ENCODE peak calls at places on chromosomes 11 and 22, in nine cellular contexts. T, C, A, N, Q, R, E, J and O are unnamed samples.

GRCh38 chr11:10561043-10561818 is 7.2 kb downstream of the LYVE1 start:
- DNase-seq in C (no peak), E (no peak), A (no peak), T (peak), Q (no peak), J (no peak), N (no peak), R (no peak), O (no peak)

GRCh38 chr11:57476883-57477506 is 16.7 kb downstream of the RTN4RL2 start:
- DNase-seq in E (peak), T (peak), R (no peak), Q (peak), N (peak), C (peak), J (peak), A (no peak), O (no peak)

GRCh38 chr11:71247551-71248250 is 4.7 kb downstream of the SHANK2 start:
- DNase-seq in J (peak), N (no peak), Q (no peak), A (no peak), E (no peak), R (no peak), T (no peak), C (peak), O (no peak)

GRCh38 chr22:40743740-40744139 is 64.5 kb downstream of the MCHR1 start:
- DNase-seq in J (no peak), N (no peak), T (no peak), A (no peak), C (no peak), E (no peak), Q (no peak), R (no peak), O (no peak)

GRCh38 chr11:68012044-68012842 is 2.1 kb downstream of the ALDH3B1 start:
- DNase-seq in A (no peak), Q (no peak), J (no peak), N (no peak), E (no peak), R (no peak), C (peak), T (no peak), O (no peak)

GRCh38 chr11:78190871-78191538 is 2.3 kb downstream of the USP35 start:
- DNase-seq in C (no peak), T (no peak), A (no peak), J (no peak), R (no peak), Q (no peak), E (no peak), N (no peak), O (no peak)

GRCh38 chr11:19209617-19210016 is 7.8 kb upstream of the CSRP3 start:
- DNase-seq in R (no peak), T (no peak), E (no peak), A (no peak), J (no peak), C (no peak), Q (no peak), N (no peak), O (no peak)

GRCh38 chr11:48013269-48013901 is 33.0 kb downstream of the PTPRJ start:
- DNase-seq in C (peak), J (peak), A (no peak), Q (peak), N (peak), E (peak), R (no peak), T (peak), O (no peak)

GRCh38 chr11:7600205-7600775 is 73.0 kb downstream of the CYB5R2 start:
- DNase-seq in A (peak), T (peak), C (peak), R (no peak), Q (peak), J (no peak), N (no peak), E (peak), O (no peak)

GRCh38 chr11:19821412-19821875 is 108.8 kb downstream of the NAV2 start:
- DNase-seq in J (no peak), R (no peak), A (no peak), E (no peak), Q (no peak), C (peak), T (no peak), N (no peak), O (no peak)

GRCh38 chr22:46613606-46613997 is 6.6 kb upstream of the GRAMD4 start:
- DNase-seq in Q (no peak), T (no peak), J (no peak), N (peak), C (no peak), E (no peak), R (no peak), A (no peak), O (no peak)

GRCh38 chr22:38786631-38787030 is 7.3 kb downstream of the DNAL4 start:
- DNase-seq in E (no peak), R (no peak), C (no peak), A (no peak), N (no peak), Q (no peak), T (no peak), J (no peak), O (no peak)

GRCh38 chr22:40498454-40499186 is 128.2 kb downstream of the SGSM3 start:
- DNase-seq in A (no peak), N (no peak), T (peak), E (peak), J (no peak), R (no peak), Q (peak), C (no peak), O (peak)

GRCh38 chr22:24191381-24191841 is 10.1 kb downstream of the SUSD2 start:
- DNase-seq in T (no peak), N (no peak), C (no peak), A (no peak), E (no peak), Q (no peak), R (no peak), J (no peak), O (no peak)

GRCh38 chr22:42560781-42561180 is 7.0 kb downstream of the SERHL2 start:
- DNase-seq in E (no peak), Q (no peak), N (no peak), T (peak), J (no peak), R (no peak), A (no peak), C (no peak), O (no peak)

GRCh38 chr11:124869331-124869730 is 4.1 kb downstream of the ROBO3 start:
- DNase-seq in R (no peak), T (no peak), N (no peak), Q (no peak), E (no peak), J (no peak), A (no peak), C (no peak), O (no peak)

GRCh38 chr11:108616549-108616948 is 23.0 kb upstream of the EXPH5 start:
- DNase-seq in A (no peak), Q (peak), N (no peak), R (no peak), T (peak), J (no peak), E (peak), C (no peak), O (peak)

GRCh38 chr11:28384418-28384817 is 276.2 kb downstream of the METTL15 start:
- DNase-seq in R (no peak), N (no peak), E (peak), A (no peak), Q (peak), C (no peak), J (no peak), T (peak), O (peak)

GRCh38 chr11:29978549-29978948 is 38.3 kb downstream of the KCNA4 start:
- DNase-seq in E (no peak), C (no peak), T (no peak), R (no peak), N (no peak), A (no peak), Q (no peak), J (no peak), O (no peak)

GRCh38 chr22:48885919-48886305 is 941.8 kb downstream of the BRD1 start:
- DNase-seq in A (no peak), N (no peak), R (no peak), C (peak), J (no peak), T (no peak), E (no peak), Q (no peak), O (no peak)

GRCh38 chr22:38299758-38300157 is 17.5 kb downstream of the CSNK1E start:
- DNase-seq in C (no peak), N (no peak), J (no peak), E (no peak), Q (no peak), R (no peak), A (no peak), T (no peak), O (no peak)

GRCh38 chr11:94132152-94132558 is 3.5 kb downstream of the PANX1 start:
- DNase-seq in C (no peak), J (no peak), E (peak), T (peak), N (no peak), Q (peak), A (peak), R (no peak), O (peak)

GRCh38 chr22:43967069-43967468 is 11.8 kb downstream of the SAMM50 start:
- DNase-seq in N (no peak), E (no peak), A (no peak), R (no peak), C (no peak), T (no peak), J (no peak), Q (no peak), O (no peak)

GRCh38 chr11:120605469-120605868 is 93.9 kb downstream of the GRIK4 start:
- DNase-seq in E (no peak), R (no peak), T (no peak), Q (no peak), A (no peak), J (no peak), C (no peak), N (no peak), O (no peak)

GRCh38 chr22:39748877-39749276 is 144.7 kb downstream of the ENTHD1 start:
- DNase-seq in J (no peak), C (no peak), R (no peak), N (no peak), A (no peak), E (peak), Q (peak), T (peak), O (peak)

GRCh38 chr11:27847496-27847895 is 147.2 kb upstream of the BDNF start:
- DNase-seq in Q (peak), N (no peak), A (no peak), J (no peak), T (no peak), C (no peak), E (no peak), R (no peak), O (no peak)

DNA sequence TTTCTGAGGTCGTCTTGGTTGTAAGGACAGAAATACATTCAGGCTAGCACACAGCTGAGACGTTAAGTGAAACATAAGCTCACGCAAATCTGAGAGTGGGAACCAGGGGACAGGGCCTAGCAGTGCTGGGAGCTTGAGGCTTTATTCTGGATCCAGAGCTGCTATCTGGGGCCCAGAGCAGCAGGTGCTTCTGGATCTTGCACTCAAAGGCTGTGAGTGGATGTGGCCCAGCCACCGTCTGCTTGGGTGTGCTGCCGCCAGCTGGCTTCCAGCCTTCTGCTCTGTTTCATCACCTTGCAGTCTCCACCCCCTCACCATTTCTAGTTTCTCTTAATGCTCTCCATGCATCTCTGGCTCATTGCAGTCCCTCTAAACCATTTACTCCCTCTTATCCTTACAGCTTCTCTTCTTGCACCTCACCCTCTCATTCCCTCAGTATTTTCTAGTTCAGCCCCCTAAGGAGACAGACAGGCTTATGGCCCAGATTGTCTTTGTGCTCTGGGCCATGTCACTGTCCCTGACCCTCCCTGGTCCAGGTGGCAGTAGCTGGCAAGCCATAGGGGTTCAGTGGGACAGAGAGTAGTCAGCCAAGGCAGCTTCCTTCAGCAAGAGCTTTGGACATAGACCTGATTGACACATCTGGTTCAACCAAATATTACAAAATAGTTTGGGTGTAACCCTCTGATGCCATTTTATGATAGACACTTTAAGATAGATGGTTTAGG is 53.7 kb downstream of the NCAM1 start:
- DNase-seq in J (peak), N (no peak), Q (no peak), R (no peak), A (peak), C (no peak), E (no peak), T (no peak), O (no peak)
- TF ChIP-seq CTCF in J (peak), N (no peak), Q (no peak), R (peak), A (no peak), C (no peak), E (no peak), T (no peak), O (no peak)

DNA sequence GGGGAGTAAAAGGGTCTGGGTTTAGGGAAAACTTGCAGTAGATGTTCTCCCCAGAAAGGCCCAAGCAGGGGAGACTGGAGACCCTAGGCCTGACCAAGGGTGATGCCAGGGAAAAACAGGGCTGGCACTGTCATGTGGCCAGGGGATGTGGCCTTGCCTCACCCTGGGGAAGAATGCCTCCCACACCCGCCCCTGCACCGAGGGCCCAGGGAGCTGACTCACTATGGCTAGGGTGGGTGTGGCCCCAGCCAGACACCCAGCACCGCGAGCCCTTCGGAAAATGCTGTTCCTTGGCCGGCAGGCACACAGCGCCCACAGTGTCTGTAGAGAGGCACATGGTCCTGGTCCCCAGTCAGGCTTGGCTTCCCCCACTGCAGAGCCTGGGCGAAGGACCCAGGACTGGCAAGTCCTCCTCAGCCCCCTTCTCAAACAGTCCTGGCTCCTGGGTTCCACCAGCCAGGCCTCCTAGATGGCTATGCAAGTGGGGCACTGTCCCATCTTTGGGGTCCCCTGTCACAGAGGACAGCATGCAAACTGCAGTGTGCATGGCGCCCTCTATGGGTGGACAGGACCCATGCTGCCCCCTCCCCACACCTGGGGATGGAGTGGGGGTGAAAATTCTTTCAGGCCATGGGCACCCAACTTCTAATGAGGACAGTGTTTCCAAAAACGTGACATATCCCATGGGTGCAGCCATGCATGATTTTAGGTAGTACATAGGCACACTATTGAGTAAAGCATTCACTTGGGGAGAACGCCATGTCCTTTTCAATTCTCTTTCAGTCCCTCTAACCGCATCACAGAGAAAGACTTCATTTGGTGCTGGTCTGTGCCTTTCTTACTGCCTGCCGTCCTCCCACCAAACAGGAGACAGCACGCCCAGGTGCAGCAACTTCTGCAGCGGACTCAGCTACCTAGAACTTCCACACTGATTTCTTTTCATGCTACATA is 15.2 kb downstream of the TMPRSS5 start:
- DNase-seq in Q (peak), E (peak), A (no peak), J (no peak), T (peak), R (no peak), C (no peak), N (no peak), O (no peak)
- TF ChIP-seq CTCF in Q (no peak), E (peak), A (peak), J (peak), T (no peak), R (no peak), C (no peak), N (no peak), O (peak)

GRCh38 chr11:24271798-24272197 is 225.1 kb upstream of the LUZP2 start:
- DNase-seq in J (no peak), A (no peak), T (no peak), N (no peak), C (no peak), E (no peak), Q (no peak), R (no peak), O (no peak)
- TF ChIP-seq CTCF in J (no peak), A (no peak), T (no peak), N (no peak), C (no peak), E (no peak), Q (no peak), R (no peak), O (no peak)

GRCh38 chr11:134945993-134946392 is 534.0 kb upstream of the B3GAT1 start:
- DNase-seq in Q (no peak), E (no peak), R (no peak), J (no peak), A (no peak), T (peak), C (no peak), N (no peak), O (no peak)
- TF ChIP-seq CTCF in Q (no peak), E (no peak), R (no peak), J (no peak), A (no peak), T (no peak), C (no peak), N (no peak), O (no peak)

GRCh38 chr11:46541593-46542371 is 52.0 kb downstream of the AMBRA1 start:
- DNase-seq in J (peak), Q (no peak), R (no peak), T (no peak), N (no peak), C (peak), E (no peak), A (no peak), O (no peak)
- TF ChIP-seq CTCF in J (no peak), Q (no peak), R (no peak), T (peak), N (no peak), C (peak), E (no peak), A (peak), O (no peak)

DNA sequence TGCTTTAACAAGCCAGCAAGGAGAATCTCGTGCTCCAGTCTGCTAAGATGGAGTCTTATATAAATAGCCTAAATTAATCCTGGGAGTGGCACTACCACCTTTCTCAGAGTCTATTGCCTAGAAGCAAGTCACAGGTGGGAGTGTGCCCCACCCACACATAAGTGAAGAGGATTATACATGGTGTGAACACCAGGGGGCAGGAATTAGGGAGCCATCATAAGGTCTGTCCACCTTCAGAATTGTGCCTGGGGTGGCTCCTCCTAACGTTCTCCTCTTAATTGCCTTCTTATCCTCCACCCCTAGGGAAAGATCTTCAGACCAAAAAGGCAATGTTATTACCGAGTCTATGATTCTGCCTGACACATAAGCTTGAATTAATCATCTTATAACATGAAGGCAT is 276.8 kb upstream of the SESN3 start:
- DNase-seq in Q (no peak), E (no peak), R (peak), T (no peak), N (no peak), A (no peak), J (no peak), C (no peak), O (no peak)
- TF ChIP-seq CTCF in Q (no peak), E (no peak), R (no peak), T (peak), N (no peak), A (no peak), J (no peak), C (no peak), O (no peak)

GRCh38 chr11:36566407-36567053 is 1.3 kb upstream of the RAG1 start:
- DNase-seq in J (no peak), E (no peak), C (no peak), Q (no peak), N (no peak), T (no peak), R (no peak), A (no peak), O (no peak)
- TF ChIP-seq CTCF in J (no peak), E (no peak), C (no peak), Q (no peak), N (no peak), T (no peak), R (no peak), A (no peak), O (no peak)

DNA sequence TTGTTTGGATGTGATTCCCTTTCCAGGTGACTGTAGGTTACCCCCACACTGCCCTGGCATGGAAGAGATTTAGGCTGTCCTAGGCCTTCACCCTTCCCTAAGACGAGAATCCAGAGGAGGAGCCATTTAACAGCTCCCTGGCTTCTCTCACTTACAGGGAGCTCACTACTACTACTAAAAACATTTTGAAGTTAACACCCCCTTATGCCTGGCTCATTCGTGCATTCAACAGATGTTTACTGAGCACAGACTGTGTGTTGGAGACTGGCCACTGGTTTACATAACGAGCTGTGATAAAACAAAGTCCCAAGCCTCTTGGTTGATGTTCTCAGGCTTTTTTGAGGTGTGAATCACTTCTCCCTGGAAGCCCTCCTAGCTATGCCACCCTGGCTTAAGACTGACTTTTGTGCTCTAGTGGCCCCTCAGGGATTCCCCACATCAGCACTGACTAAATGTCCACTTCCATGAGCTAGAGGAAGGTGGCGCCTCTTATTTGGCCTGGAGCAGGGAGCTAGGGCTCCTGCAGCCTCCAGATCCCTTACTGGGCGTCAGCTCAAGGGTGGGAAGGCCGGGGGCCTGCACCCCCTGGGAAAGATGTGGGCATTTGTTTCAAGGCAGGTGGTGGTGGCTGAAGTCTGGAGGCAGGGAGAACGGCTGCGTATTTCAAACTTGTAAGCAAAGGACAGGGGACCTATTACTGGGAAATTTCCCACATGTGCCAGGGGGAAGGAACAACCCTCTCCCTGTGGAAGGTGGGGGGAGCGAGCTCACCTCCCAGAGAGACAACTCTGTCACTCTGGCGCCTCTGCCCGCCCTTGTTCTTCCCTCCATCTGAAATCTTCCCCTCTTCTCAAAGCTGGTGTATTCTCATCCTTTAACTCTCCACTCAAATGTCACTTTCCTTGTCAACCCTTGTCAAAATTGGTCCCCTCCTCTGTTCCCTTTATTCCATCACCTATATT is 19.4 kb upstream of the MALAT1 start:
- DNase-seq in R (no peak), Q (peak), A (no peak), C (peak), E (peak), N (no peak), J (peak), T (peak), O (no peak)
- TF ChIP-seq CTCF in R (peak), Q (peak), A (peak), C (peak), E (peak), N (no peak), J (peak), T (peak), O (peak)

DNA sequence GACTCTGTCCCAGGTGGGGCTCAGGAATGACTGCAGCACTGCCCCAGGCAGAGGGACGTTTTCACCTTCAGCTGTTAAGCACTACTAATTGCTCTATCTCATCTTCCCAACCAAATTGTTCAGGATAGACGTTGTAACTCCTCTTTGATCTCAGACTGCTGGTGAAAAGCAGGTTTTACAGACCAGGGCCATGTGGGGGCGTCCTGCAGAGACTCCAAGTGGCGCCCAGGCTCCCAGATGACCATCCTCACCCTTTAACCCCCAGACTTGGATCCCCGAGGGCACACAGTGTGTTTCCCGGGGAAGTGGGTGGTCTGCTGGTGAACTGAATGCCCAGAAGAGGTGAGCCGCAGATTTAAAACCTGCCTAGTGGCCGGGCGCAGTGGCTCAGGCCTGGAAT is 23.9 kb downstream of the FADD start:
- DNase-seq in J (no peak), R (no peak), A (no peak), Q (no peak), N (no peak), E (no peak), C (no peak), T (no peak), O (no peak)
- TF ChIP-seq CTCF in J (no peak), R (no peak), A (no peak), Q (peak), N (no peak), E (peak), C (no peak), T (peak), O (no peak)